ENCODE peak calls at places on chromosomes 7 and 10, in eight cellular contexts. J, O, P, Y, I, W, F and V are unnamed samples.

GRCh38 chr7:26157520-26158105 is 5.6 kb downstream of the NFE2L3 start:
- DNase-seq in J (no peak), O (no peak), P (no peak), Y (no peak), I (no peak), W (no peak), F (no peak), V (no peak)

GRCh38 chr7:7517661-7518236 is 17.9 kb downstream of the COL28A1 start:
- DNase-seq in J (no peak), O (no peak), P (no peak), Y (no peak), I (no peak), W (no peak), F (no peak), V (peak; percentile 26)

GRCh38 chr7:136086712-136087111 is 109.6 kb upstream of the MTPN start:
- DNase-seq in J (no peak), O (no peak), P (peak; percentile 41), Y (peak; percentile 7), I (peak; percentile 80), W (no peak), F (peak; percentile 95), V (peak; percentile 77)

GRCh38 chr7:94971051-94971867 is 63.9 kb downstream of the PPP1R9A start:
- DNase-seq in J (no peak), O (no peak), P (no peak), Y (no peak), I (no peak), W (no peak), F (no peak), V (no peak)

GRCh38 chr10:102186128-102186527 is 33.9 kb downstream of the NOLC1 start:
- DNase-seq in J (peak; percentile 29), O (no peak), P (no peak), Y (no peak), I (no peak), W (no peak), F (peak; percentile 62), V (no peak)

GRCh38 chr10:5737352-5737751 is 52.7 kb downstream of the TASOR2 start:
- DNase-seq in J (no peak), O (no peak), P (no peak), Y (no peak), I (no peak), W (no peak), F (no peak), V (no peak)

GRCh38 chr10:126133906-126134703 is 237.7 kb downstream of the FANK1 start:
- DNase-seq in J (no peak), O (no peak), P (no peak), Y (no peak), I (no peak), W (no peak), F (peak; percentile 75), V (no peak)

GRCh38 chr7:4109481-4110110 is 572.5 kb upstream of the FOXK1 start:
- DNase-seq in J (no peak), O (no peak), P (no peak), Y (no peak), I (no peak), W (no peak), F (no peak), V (peak; percentile 17)

GRCh38 chr10:36765777-36766176 is 359.6 kb upstream of the ANKRD30A start:
- DNase-seq in J (no peak), O (no peak), P (no peak), Y (no peak), I (no peak), W (no peak), F (peak; percentile 6), V (no peak)

GRCh38 chr10:54614062-54614461 is 187.0 kb downstream of the PCDH15 start:
- DNase-seq in J (no peak), O (no peak), P (no peak), Y (no peak), I (no peak), W (no peak), F (no peak), V (no peak)

GRCh38 chr7:50393547-50394252 is 56.5 kb downstream of the FIGNL1 start:
- DNase-seq in J (no peak), O (peak; percentile 62), P (no peak), Y (no peak), I (no peak), W (peak; percentile 60), F (no peak), V (no peak)

GRCh38 chr7:135361788-135362187 is 128.2 kb downstream of the STRA8 start:
- DNase-seq in J (peak; percentile 39), O (no peak), P (no peak), Y (no peak), I (no peak), W (no peak), F (no peak), V (peak; percentile 28)

GRCh38 chr7:155357573-155358041 is 59.9 kb downstream of the INSIG1 start:
- DNase-seq in J (no peak), O (no peak), P (no peak), Y (no peak), I (no peak), W (no peak), F (peak; percentile 75), V (no peak)

GRCh38 chr10:131211556-131211955 is 100.0 kb downstream of the TCERG1L start:
- DNase-seq in J (no peak), O (no peak), P (no peak), Y (no peak), I (no peak), W (no peak), F (no peak), V (no peak)

GRCh38 chr7:157497744-157498541 is 161.1 kb downstream of the DNAJB6 start:
- DNase-seq in J (no peak), O (no peak), P (peak; percentile 20), Y (no peak), I (no peak), W (no peak), F (no peak), V (no peak)

GRCh38 chr7:125279956-125280355 is 350.3 kb upstream of the POT1 start:
- DNase-seq in J (no peak), O (no peak), P (no peak), Y (no peak), I (no peak), W (no peak), F (no peak), V (no peak)

GRCh38 chr10:24703700-24704099 is 20.0 kb downstream of the ARHGAP21 start:
- DNase-seq in J (no peak), O (no peak), P (no peak), Y (no peak), I (no peak), W (no peak), F (peak; percentile 41), V (no peak)

GRCh38 chr10:97109562-97109961 is 76.2 kb downstream of the SLIT1 start:
- DNase-seq in J (no peak), O (no peak), P (no peak), Y (no peak), I (no peak), W (no peak), F (no peak), V (no peak)

GRCh38 chr10:88974446-88975376 is 15.9 kb upstream of the FAS start:
- DNase-seq in J (no peak), O (no peak), P (no peak), Y (no peak), I (no peak), W (no peak), F (peak; percentile 45), V (no peak)

GRCh38 chr7:100166966-100167911 is 1.2 kb downstream of the GAL3ST4 start:
- DNase-seq in J (no peak), O (no peak), P (no peak), Y (peak; percentile 18), I (no peak), W (no peak), F (no peak), V (no peak)

GRCh38 chr7:155660059-155660757 is 15.7 kb downstream of the RBM33 start:
- DNase-seq in J (no peak), O (no peak), P (no peak), Y (no peak), I (no peak), W (no peak), F (no peak), V (no peak)

GRCh38 chr10:8873310-8873709 is 818.8 kb downstream of the GATA3 start:
- DNase-seq in J (no peak), O (no peak), P (no peak), Y (no peak), I (no peak), W (no peak), F (peak; percentile 2), V (no peak)

GRCh38 chr10:55813451-55814170 is 547.4 kb downstream of the ZWINT start:
- DNase-seq in J (no peak), O (no peak), P (no peak), Y (no peak), I (no peak), W (no peak), F (no peak), V (no peak)

GRCh38 chr10:47035447-47036337 is 124.5 kb downstream of the PTPN20 start:
- DNase-seq in J (peak; percentile 2), O (no peak), P (peak; percentile 10), Y (no peak), I (no peak), W (no peak), F (no peak), V (peak; percentile 22)

GRCh38 chr7:40538281-40538680 is 403.5 kb downstream of the SUGCT start:
- DNase-seq in J (no peak), O (no peak), P (no peak), Y (no peak), I (no peak), W (no peak), F (peak; percentile 59), V (no peak)

GRCh38 chr7:2680792-2681490 is 7.1 kb upstream of the AMZ1 start:
- DNase-seq in J (peak; percentile 76), O (peak; percentile 30), P (peak; percentile 90), Y (peak; percentile 98), I (peak; percentile 85), W (peak; percentile 75), F (peak; percentile 76), V (peak; percentile 82)

GRCh38 chr10:126315471-126316177 is 72.7 kb downstream of the ADAM12 start:
- DNase-seq in J (no peak), O (no peak), P (no peak), Y (no peak), I (no peak), W (no peak), F (peak; percentile 85), V (no peak)

GRCh38 chr7:699260-700170 is 27.0 kb upstream of the DNAAF5 start:
- DNase-seq in J (no peak), O (no peak), P (no peak), Y (no peak), I (peak; percentile 30), W (no peak), F (peak; percentile 40), V (peak; percentile 18)

GRCh38 chr10:69816963-69817605 is 15.4 kb downstream of the COL13A1 start:
- DNase-seq in J (peak; percentile 73), O (no peak), P (no peak), Y (no peak), I (no peak), W (no peak), F (no peak), V (no peak)

GRCh38 chr7:71886066-71886465 is 526.1 kb downstream of the CALN1 start:
- DNase-seq in J (no peak), O (no peak), P (no peak), Y (no peak), I (no peak), W (no peak), F (no peak), V (no peak)

GRCh38 chr10:3109633-3110032 is 42.3 kb downstream of the PFKP start:
- DNase-seq in J (no peak), O (no peak), P (no peak), Y (no peak), I (no peak), W (no peak), F (no peak), V (no peak)

GRCh38 chr10:125868372-125868975 is 12.6 kb downstream of the DHX32 start:
- DNase-seq in J (peak; percentile 25), O (no peak), P (no peak), Y (no peak), I (no peak), W (peak; percentile 23), F (peak; percentile 59), V (no peak)